ENCODE peak calls at places on chromosome 1, in six cellular contexts. One of them, this sample, is unnamed.

GRCh38 chr1:63328140-63328521 is 5.8 kb downstream of the FOXD3 start:
- DNase-seq in endodermal cell: peak
- DNase-seq in A673: no peak
- DNase-seq in tibial nerve: no peak
- DNase-seq in cardiac muscle cell: no peak
- DNase-seq in mesothelial cell of epicardium: no peak
- DNase-seq in this sample: no peak

GRCh38 chr1:185063719-185064118 is 18.4 kb downstream of the RNF2 start:
- DNase-seq in endodermal cell: no peak
- DNase-seq in A673: no peak
- DNase-seq in tibial nerve: no peak
- DNase-seq in cardiac muscle cell: no peak
- DNase-seq in mesothelial cell of epicardium: no peak
- DNase-seq in this sample: no peak

GRCh38 chr1:154326546-154327465 is 1.5 kb downstream of the ATP8B2 start:
- DNase-seq in endodermal cell: no peak
- DNase-seq in A673: peak
- DNase-seq in tibial nerve: peak
- DNase-seq in cardiac muscle cell: no peak
- DNase-seq in mesothelial cell of epicardium: no peak
- DNase-seq in this sample: no peak

GRCh38 chr1:202154766-202155477 is 5.5 kb downstream of the PTPN7 start:
- DNase-seq in endodermal cell: peak
- DNase-seq in A673: peak
- DNase-seq in tibial nerve: no peak
- DNase-seq in cardiac muscle cell: peak
- DNase-seq in mesothelial cell of epicardium: peak
- DNase-seq in this sample: no peak

GRCh38 chr1:172980456-172980855 is 70.3 kb downstream of the TNFSF18 start:
- DNase-seq in endodermal cell: no peak
- DNase-seq in A673: no peak
- DNase-seq in tibial nerve: no peak
- DNase-seq in cardiac muscle cell: no peak
- DNase-seq in mesothelial cell of epicardium: no peak
- DNase-seq in this sample: no peak

GRCh38 chr1:42379794-42380616 is 587 bp upstream of the RIMKLA start:
- DNase-seq in endodermal cell: peak
- DNase-seq in A673: peak
- DNase-seq in tibial nerve: no peak
- DNase-seq in cardiac muscle cell: peak
- DNase-seq in mesothelial cell of epicardium: no peak
- DNase-seq in this sample: peak

GRCh38 chr1:173304529-173305227 is 97.5 kb upstream of the TNFSF4 start:
- DNase-seq in endodermal cell: no peak
- DNase-seq in A673: no peak
- DNase-seq in tibial nerve: no peak
- DNase-seq in cardiac muscle cell: no peak
- DNase-seq in mesothelial cell of epicardium: no peak
- DNase-seq in this sample: no peak

GRCh38 chr1:161499099-161500078 is 5.9 kb upstream of the FCGR2A start:
- DNase-seq in endodermal cell: no peak
- DNase-seq in A673: no peak
- DNase-seq in tibial nerve: peak
- DNase-seq in cardiac muscle cell: no peak
- DNase-seq in mesothelial cell of epicardium: no peak
- DNase-seq in this sample: no peak

GRCh38 chr1:245085508-245086095 is 69.2 kb upstream of the KIF26B start:
- DNase-seq in endodermal cell: no peak
- DNase-seq in A673: no peak
- DNase-seq in tibial nerve: no peak
- DNase-seq in cardiac muscle cell: no peak
- DNase-seq in mesothelial cell of epicardium: no peak
- DNase-seq in this sample: no peak

GRCh38 chr1:205339197-205339702 is 17.5 kb downstream of the KLHDC8A start:
- DNase-seq in endodermal cell: no peak
- DNase-seq in A673: no peak
- DNase-seq in tibial nerve: no peak
- DNase-seq in cardiac muscle cell: no peak
- DNase-seq in mesothelial cell of epicardium: no peak
- DNase-seq in this sample: no peak

GRCh38 chr1:164559342-164560070 is 522 bp downstream of the PBX1 start:
- DNase-seq in endodermal cell: peak
- DNase-seq in A673: peak
- DNase-seq in tibial nerve: peak
- DNase-seq in cardiac muscle cell: peak
- DNase-seq in mesothelial cell of epicardium: peak
- DNase-seq in this sample: no peak

GRCh38 chr1:207335695-207336363 is 14.4 kb downstream of the CD55 start:
- DNase-seq in endodermal cell: no peak
- DNase-seq in A673: peak
- DNase-seq in tibial nerve: peak
- DNase-seq in cardiac muscle cell: no peak
- DNase-seq in mesothelial cell of epicardium: no peak
- DNase-seq in this sample: no peak
- TF ChIP-seq CTCF in endodermal cell: peak
- TF ChIP-seq CTCF in A673: no peak
- TF ChIP-seq CTCF in tibial nerve: no peak
- TF ChIP-seq CTCF in cardiac muscle cell: no peak
- TF ChIP-seq CTCF in mesothelial cell of epicardium: no peak
- TF ChIP-seq CTCF in this sample: no peak

DNA sequence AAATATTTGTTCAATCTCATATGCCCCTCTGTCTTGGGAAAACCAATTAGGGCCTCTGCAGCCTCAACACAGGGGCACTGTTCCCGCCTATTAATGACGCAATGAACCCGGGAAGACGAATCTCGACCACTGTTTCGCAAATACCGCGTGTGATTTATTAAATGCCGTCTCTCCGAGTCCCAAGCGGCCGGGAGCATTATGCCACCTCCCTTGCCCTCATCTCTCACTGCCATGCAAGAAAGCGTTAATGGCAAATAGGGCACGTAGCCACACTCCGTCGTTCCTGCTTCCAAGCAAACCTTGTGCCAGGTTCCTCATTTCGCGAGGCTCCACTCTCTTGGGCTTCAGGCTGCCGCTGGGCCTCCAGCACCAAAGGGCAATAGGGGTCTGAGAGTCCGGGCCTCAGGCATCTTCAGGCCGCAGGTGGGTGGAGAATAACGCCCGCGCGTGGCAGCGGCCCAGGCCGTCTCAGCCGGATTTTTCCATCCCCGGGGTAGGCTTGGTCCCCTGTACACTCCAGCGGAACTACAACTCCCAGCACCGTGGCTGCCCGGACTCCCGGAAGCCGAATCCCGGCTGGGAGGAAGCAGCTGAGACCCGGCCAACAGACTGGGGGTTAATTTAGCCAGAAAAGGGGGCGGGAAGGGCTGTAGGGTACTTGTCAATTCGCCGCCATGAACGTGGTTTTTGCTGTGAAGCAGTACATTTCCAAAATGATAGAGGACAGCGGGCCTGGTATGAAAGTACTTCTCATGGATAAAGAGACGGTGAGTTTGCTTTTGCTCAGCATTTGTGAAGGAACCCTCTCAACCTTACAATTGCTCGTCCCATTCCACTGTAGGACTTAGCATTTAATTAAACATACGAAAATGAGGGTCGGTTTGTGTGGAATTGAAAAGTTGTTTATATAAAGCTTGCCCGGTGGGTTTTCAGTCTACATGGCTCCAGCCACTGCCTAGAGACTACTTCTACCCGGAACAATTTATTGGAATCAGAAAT is at the start of gene VPS45:
- DNase-seq in endodermal cell: peak
- DNase-seq in A673: peak
- DNase-seq in tibial nerve: peak
- DNase-seq in cardiac muscle cell: peak
- DNase-seq in mesothelial cell of epicardium: peak
- DNase-seq in this sample: peak
- TF ChIP-seq CTCF in endodermal cell: no peak
- TF ChIP-seq CTCF in A673: no peak
- TF ChIP-seq CTCF in tibial nerve: peak
- TF ChIP-seq CTCF in cardiac muscle cell: peak
- TF ChIP-seq CTCF in mesothelial cell of epicardium: no peak
- TF ChIP-seq CTCF in this sample: peak

DNA sequence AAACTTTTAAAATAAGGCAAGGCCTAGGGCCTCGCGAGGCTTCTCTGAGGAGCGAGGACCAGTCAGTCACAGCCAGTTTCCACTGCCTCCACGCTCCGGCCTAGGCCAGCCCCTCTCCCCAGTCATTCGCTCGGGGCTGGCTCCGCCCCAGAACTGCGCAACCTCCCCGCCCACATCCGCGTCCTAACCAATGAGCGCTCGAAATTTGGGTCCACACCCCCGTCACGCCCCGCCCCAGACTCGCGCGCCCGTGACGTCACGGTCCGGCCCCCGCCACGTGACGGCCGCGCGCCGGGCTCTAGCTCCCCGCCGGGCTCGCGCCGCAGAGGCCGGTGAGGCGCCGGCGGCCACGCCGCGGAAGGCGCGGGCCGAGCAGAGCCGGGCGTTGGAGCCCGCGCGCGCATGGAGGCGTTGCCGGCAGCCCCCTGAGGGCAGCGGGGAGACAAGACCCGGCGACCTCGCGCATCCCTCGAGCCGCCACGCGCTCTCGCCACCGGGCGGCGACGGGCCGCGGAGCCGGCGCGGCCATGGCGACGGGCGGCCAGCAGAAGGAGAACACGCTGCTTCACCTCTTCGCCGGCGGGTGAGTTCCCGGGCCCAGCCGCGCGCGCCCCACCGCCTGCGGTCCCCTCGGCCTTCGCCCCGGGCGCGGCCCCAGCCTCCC is at the start of gene SLC25A33:
- DNase-seq in endodermal cell: peak
- DNase-seq in A673: peak
- DNase-seq in tibial nerve: peak
- DNase-seq in cardiac muscle cell: peak
- DNase-seq in mesothelial cell of epicardium: peak
- DNase-seq in this sample: peak
- TF ChIP-seq CTCF in endodermal cell: peak
- TF ChIP-seq CTCF in A673: no peak
- TF ChIP-seq CTCF in tibial nerve: peak
- TF ChIP-seq CTCF in cardiac muscle cell: no peak
- TF ChIP-seq CTCF in mesothelial cell of epicardium: no peak
- TF ChIP-seq CTCF in this sample: no peak

DNA sequence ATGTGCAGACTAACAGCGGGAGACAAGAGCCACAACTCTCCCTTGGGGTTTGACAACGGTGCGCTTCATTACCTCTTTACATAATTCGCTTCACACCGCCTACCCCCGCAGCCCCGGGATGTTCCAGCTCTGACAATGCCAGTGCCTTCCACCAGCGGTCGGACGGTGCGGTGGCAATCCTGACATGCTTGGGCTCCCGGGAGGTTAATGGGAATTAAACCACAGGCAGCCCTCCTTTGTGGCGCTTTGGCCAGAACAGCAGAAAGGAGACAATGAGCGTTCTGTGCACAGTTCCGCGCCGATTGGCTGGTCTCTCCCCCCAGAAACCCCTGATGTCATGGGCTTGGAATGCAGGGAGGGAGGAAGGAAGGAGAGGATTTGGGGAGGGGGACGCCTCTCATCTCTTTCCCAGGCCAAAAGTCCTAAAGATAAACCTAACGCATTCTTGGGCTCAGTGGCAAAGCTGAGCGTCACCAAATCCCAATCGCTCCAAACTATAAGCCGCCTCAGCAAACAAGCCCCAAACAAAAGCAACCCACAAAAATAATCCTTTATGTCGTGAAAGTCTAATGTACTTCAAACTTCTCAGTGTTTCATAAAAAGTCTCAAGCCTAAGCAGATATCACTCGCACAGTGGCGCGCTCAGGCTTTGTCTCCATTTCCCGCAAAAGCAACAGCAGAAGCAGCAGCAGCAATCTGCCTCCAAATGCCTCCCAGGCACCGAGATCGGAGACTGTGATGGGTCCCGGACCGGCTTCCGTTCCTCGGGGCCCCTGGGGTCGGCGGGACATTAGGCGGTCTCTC is 1.1 kb downstream of the CNN3 start:
- DNase-seq in endodermal cell: peak
- DNase-seq in A673: peak
- DNase-seq in tibial nerve: peak
- DNase-seq in cardiac muscle cell: peak
- DNase-seq in mesothelial cell of epicardium: peak
- DNase-seq in this sample: no peak
- TF ChIP-seq CTCF in endodermal cell: no peak
- TF ChIP-seq CTCF in A673: no peak
- TF ChIP-seq CTCF in tibial nerve: no peak
- TF ChIP-seq CTCF in cardiac muscle cell: no peak
- TF ChIP-seq CTCF in mesothelial cell of epicardium: no peak
- TF ChIP-seq CTCF in this sample: no peak

GRCh38 chr1:189424746-189425331 is 1052.8 kb downstream of the BRINP3 start:
- DNase-seq in endodermal cell: no peak
- DNase-seq in A673: no peak
- DNase-seq in tibial nerve: no peak
- DNase-seq in cardiac muscle cell: no peak
- DNase-seq in mesothelial cell of epicardium: no peak
- DNase-seq in this sample: no peak

GRCh38 chr1:189434461-189434860 is 1043.2 kb downstream of the BRINP3 start:
- DNase-seq in endodermal cell: no peak
- DNase-seq in A673: no peak
- DNase-seq in tibial nerve: no peak
- DNase-seq in cardiac muscle cell: no peak
- DNase-seq in mesothelial cell of epicardium: no peak
- DNase-seq in this sample: no peak

GRCh38 chr1:189432761-189433160 is 1044.9 kb downstream of the BRINP3 start:
- DNase-seq in endodermal cell: no peak
- DNase-seq in A673: no peak
- DNase-seq in tibial nerve: no peak
- DNase-seq in cardiac muscle cell: no peak
- DNase-seq in mesothelial cell of epicardium: no peak
- DNase-seq in this sample: no peak

GRCh38 chr1:189431437-189431836 is 1046.2 kb downstream of the BRINP3 start:
- DNase-seq in endodermal cell: no peak
- DNase-seq in A673: peak
- DNase-seq in tibial nerve: no peak
- DNase-seq in cardiac muscle cell: no peak
- DNase-seq in mesothelial cell of epicardium: no peak
- DNase-seq in this sample: no peak

DNA sequence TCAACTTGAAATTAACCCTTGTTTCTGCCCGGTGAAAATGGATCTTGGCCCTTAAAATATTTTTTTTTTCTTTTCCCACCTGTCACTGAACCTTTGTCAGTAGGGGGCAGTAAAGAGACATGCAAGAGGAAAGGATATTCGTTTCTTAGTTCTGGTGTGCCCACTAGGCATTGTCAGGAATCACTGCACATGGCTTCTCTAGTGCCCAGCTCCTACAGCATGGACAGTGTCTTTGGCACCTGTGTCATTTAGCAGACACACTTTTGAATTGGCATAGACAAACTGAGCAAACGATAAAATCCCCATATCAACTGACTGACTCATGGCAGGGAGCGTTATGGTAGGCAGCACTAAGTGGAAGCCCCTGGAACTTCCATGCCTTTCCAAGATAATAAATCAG is 1048.1 kb downstream of the BRINP3 start:
- DNase-seq in endodermal cell: peak
- DNase-seq in A673: peak
- DNase-seq in tibial nerve: no peak
- DNase-seq in cardiac muscle cell: peak
- DNase-seq in mesothelial cell of epicardium: no peak
- DNase-seq in this sample: no peak
- TF ChIP-seq CTCF in endodermal cell: peak
- TF ChIP-seq CTCF in A673: peak
- TF ChIP-seq CTCF in tibial nerve: no peak
- TF ChIP-seq CTCF in cardiac muscle cell: peak
- TF ChIP-seq CTCF in mesothelial cell of epicardium: peak
- TF ChIP-seq CTCF in this sample: peak